ENCODE peak calls at places on chromosome 12, in five cellular contexts. X, D, T, K and L are unnamed samples.
A peak's percentile ranks its signal among the peaks of the same experiment; 100 is the strongest.

GRCh38 chr12:96516472-96517417 is 27.4 kb downstream of the CFAP54 start:
- DNase-seq in X (peak; percentile 67), D (peak; percentile 75), T (peak; percentile 52), K (peak; percentile 29), L (peak; percentile 10)

GRCh38 chr12:1435456-1435855 is 158.9 kb downstream of the FBXL14 start:
- DNase-seq in X (no peak), D (peak; percentile 38), T (peak; percentile 52), K (no peak), L (no peak)

GRCh38 chr12:111368291-111368683 is 608 bp downstream of the PHETA1 start:
- DNase-seq in X (no peak), D (peak; percentile 23), T (no peak), K (peak; percentile 39), L (no peak)

GRCh38 chr12:632102-632696 is 31.0 kb downstream of the NINJ2 start:
- DNase-seq in X (peak; percentile 93), D (peak; percentile 84), T (peak; percentile 99), K (no peak), L (no peak)

GRCh38 chr12:51591020-51591901 is at the start of gene SCN8A:
- DNase-seq in X (peak; percentile 48), D (no peak), T (peak; percentile 39), K (peak; percentile 53), L (peak; percentile 72)

GRCh38 chr12:8829128-8829524 is 6.7 kb downstream of the A2ML1 start:
- DNase-seq in X (no peak), D (no peak), T (no peak), K (no peak), L (no peak)

GRCh38 chr12:20681334-20681733 is 13.8 kb upstream of the SLCO1C1 start:
- DNase-seq in X (no peak), D (no peak), T (no peak), K (no peak), L (no peak)

GRCh38 chr12:131615316-131616053 is 95.4 kb upstream of the SFSWAP start:
- DNase-seq in X (no peak), D (no peak), T (no peak), K (no peak), L (no peak)

GRCh38 chr12:91074068-91074819 is 16.4 kb upstream of the KERA start:
- DNase-seq in X (no peak), D (peak; percentile 9), T (peak; percentile 22), K (no peak), L (no peak)

GRCh38 chr12:10140001-10140400 is 10.0 kb upstream of the CLEC7A start:
- DNase-seq in X (peak; percentile 70), D (peak; percentile 59), T (peak; percentile 30), K (peak; percentile 15), L (no peak)

GRCh38 chr12:131726-132465 is 65.3 kb downstream of the IQSEC3 start:
- DNase-seq in X (peak; percentile 58), D (peak; percentile 4), T (no peak), K (no peak), L (no peak)

GRCh38 chr12:42652048-42652447 is 62.5 kb upstream of the PRICKLE1 start:
- DNase-seq in X (peak; percentile 73), D (peak; percentile 7), T (no peak), K (no peak), L (no peak)